ENCODE peak calls at places on chromosomes 4 and X, in nine cellular contexts. One of them, this sample, is unnamed.

GRCh38 chr4:176319704-176320339 is at the start of gene SPCS3:
- DNase-seq in cardiac muscle cell: peak
- DNase-seq in neural progenitor cell: peak
- DNase-seq in mesendoderm: peak
- DNase-seq in OCI-LY7: peak
- DNase-seq in HCT116: peak
- DNase-seq in CD4-positive, alpha-beta memory T cell: peak
- DNase-seq in osteoblast: peak
- DNase-seq in SJSA1: peak
- DNase-seq in this sample: peak

GRCh38 chr4:183860726-183861125 is 44.4 kb upstream of the STOX2 start:
- DNase-seq in cardiac muscle cell: no peak
- DNase-seq in neural progenitor cell: peak
- DNase-seq in mesendoderm: no peak
- DNase-seq in OCI-LY7: no peak
- DNase-seq in HCT116: no peak
- DNase-seq in CD4-positive, alpha-beta memory T cell: no peak
- DNase-seq in osteoblast: no peak
- DNase-seq in SJSA1: no peak
- DNase-seq in this sample: peak

GRCh38 chr4:89558147-89558546 is 250.5 kb upstream of the GPRIN3 start:
- DNase-seq in cardiac muscle cell: peak
- DNase-seq in neural progenitor cell: peak
- DNase-seq in mesendoderm: peak
- DNase-seq in OCI-LY7: no peak
- DNase-seq in HCT116: peak
- DNase-seq in CD4-positive, alpha-beta memory T cell: no peak
- DNase-seq in osteoblast: no peak
- DNase-seq in SJSA1: no peak
- DNase-seq in this sample: no peak

GRCh38 chrX:154370300-154370881 is 4.0 kb downstream of the FLNA start:
- DNase-seq in cardiac muscle cell: no peak
- DNase-seq in neural progenitor cell: peak
- DNase-seq in mesendoderm: no peak
- DNase-seq in OCI-LY7: peak
- DNase-seq in HCT116: no peak
- DNase-seq in CD4-positive, alpha-beta memory T cell: no peak
- DNase-seq in osteoblast: no peak
- DNase-seq in SJSA1: no peak
- DNase-seq in this sample: no peak

GRCh38 chr4:19993222-19993621 is 258.5 kb upstream of the SLIT2 start:
- DNase-seq in cardiac muscle cell: no peak
- DNase-seq in neural progenitor cell: no peak
- DNase-seq in mesendoderm: no peak
- DNase-seq in OCI-LY7: no peak
- DNase-seq in HCT116: no peak
- DNase-seq in CD4-positive, alpha-beta memory T cell: no peak
- DNase-seq in osteoblast: no peak
- DNase-seq in SJSA1: no peak
- DNase-seq in this sample: no peak

GRCh38 chrX:133881893-133882292 is 103.5 kb downstream of the GPC3 start:
- DNase-seq in cardiac muscle cell: peak
- DNase-seq in neural progenitor cell: peak
- DNase-seq in mesendoderm: peak
- DNase-seq in OCI-LY7: no peak
- DNase-seq in HCT116: no peak
- DNase-seq in CD4-positive, alpha-beta memory T cell: no peak
- DNase-seq in osteoblast: no peak
- DNase-seq in SJSA1: no peak
- DNase-seq in this sample: no peak

GRCh38 chr4:151304755-151305154 is 20.6 kb downstream of the SH3D19 start:
- DNase-seq in cardiac muscle cell: no peak
- DNase-seq in neural progenitor cell: no peak
- DNase-seq in mesendoderm: peak
- DNase-seq in OCI-LY7: no peak
- DNase-seq in HCT116: no peak
- DNase-seq in CD4-positive, alpha-beta memory T cell: no peak
- DNase-seq in osteoblast: peak
- DNase-seq in SJSA1: no peak
- DNase-seq in this sample: peak

GRCh38 chr4:129972257-129972656 is 876.3 kb downstream of the C4orf33 start:
- DNase-seq in cardiac muscle cell: no peak
- DNase-seq in neural progenitor cell: peak
- DNase-seq in mesendoderm: peak
- DNase-seq in OCI-LY7: no peak
- DNase-seq in HCT116: peak
- DNase-seq in CD4-positive, alpha-beta memory T cell: no peak
- DNase-seq in osteoblast: no peak
- DNase-seq in SJSA1: no peak
- DNase-seq in this sample: no peak

GRCh38 chrX:30023451-30023850 is 191.9 kb upstream of the MAGEB2 start:
- DNase-seq in cardiac muscle cell: no peak
- DNase-seq in neural progenitor cell: no peak
- DNase-seq in mesendoderm: no peak
- DNase-seq in OCI-LY7: no peak
- DNase-seq in HCT116: no peak
- DNase-seq in CD4-positive, alpha-beta memory T cell: no peak
- DNase-seq in osteoblast: no peak
- DNase-seq in SJSA1: no peak
- DNase-seq in this sample: no peak

GRCh38 chr4:10078481-10079233 is 37.9 kb downstream of the WDR1 start:
- DNase-seq in cardiac muscle cell: no peak
- DNase-seq in neural progenitor cell: no peak
- DNase-seq in mesendoderm: no peak
- DNase-seq in OCI-LY7: no peak
- DNase-seq in HCT116: no peak
- DNase-seq in CD4-positive, alpha-beta memory T cell: no peak
- DNase-seq in osteoblast: peak
- DNase-seq in SJSA1: no peak
- DNase-seq in this sample: no peak

GRCh38 chr4:146342600-146343192 is 128.4 kb downstream of the REELD1 start:
- DNase-seq in cardiac muscle cell: peak
- DNase-seq in neural progenitor cell: peak
- DNase-seq in mesendoderm: peak
- DNase-seq in OCI-LY7: peak
- DNase-seq in HCT116: no peak
- DNase-seq in CD4-positive, alpha-beta memory T cell: no peak
- DNase-seq in osteoblast: no peak
- DNase-seq in SJSA1: no peak
- DNase-seq in this sample: no peak

GRCh38 chr4:105122334-105122733 is 24.3 kb upstream of the TET2 start:
- DNase-seq in cardiac muscle cell: peak
- DNase-seq in neural progenitor cell: peak
- DNase-seq in mesendoderm: peak
- DNase-seq in OCI-LY7: no peak
- DNase-seq in HCT116: no peak
- DNase-seq in CD4-positive, alpha-beta memory T cell: no peak
- DNase-seq in osteoblast: no peak
- DNase-seq in SJSA1: peak
- DNase-seq in this sample: no peak

GRCh38 chrX:149638860-149639259 is 7.3 kb upstream of the TMEM185A start:
- DNase-seq in cardiac muscle cell: no peak
- DNase-seq in neural progenitor cell: no peak
- DNase-seq in mesendoderm: peak
- DNase-seq in OCI-LY7: no peak
- DNase-seq in HCT116: no peak
- DNase-seq in CD4-positive, alpha-beta memory T cell: no peak
- DNase-seq in osteoblast: no peak
- DNase-seq in SJSA1: peak
- DNase-seq in this sample: no peak

GRCh38 chrX:37314526-37314925 is 34.6 kb upstream of the PRRG1 start:
- DNase-seq in cardiac muscle cell: no peak
- DNase-seq in neural progenitor cell: no peak
- DNase-seq in mesendoderm: no peak
- DNase-seq in OCI-LY7: no peak
- DNase-seq in HCT116: no peak
- DNase-seq in CD4-positive, alpha-beta memory T cell: no peak
- DNase-seq in osteoblast: peak
- DNase-seq in SJSA1: no peak
- DNase-seq in this sample: no peak

GRCh38 chr4:114263233-114263632 is 283.8 kb upstream of the ARSJ start:
- DNase-seq in cardiac muscle cell: no peak
- DNase-seq in neural progenitor cell: no peak
- DNase-seq in mesendoderm: no peak
- DNase-seq in OCI-LY7: no peak
- DNase-seq in HCT116: no peak
- DNase-seq in CD4-positive, alpha-beta memory T cell: no peak
- DNase-seq in osteoblast: no peak
- DNase-seq in SJSA1: no peak
- DNase-seq in this sample: no peak

GRCh38 chr4:138741366-138741765 is 274.2 kb upstream of the NOCT start:
- DNase-seq in cardiac muscle cell: no peak
- DNase-seq in neural progenitor cell: peak
- DNase-seq in mesendoderm: no peak
- DNase-seq in OCI-LY7: no peak
- DNase-seq in HCT116: no peak
- DNase-seq in CD4-positive, alpha-beta memory T cell: no peak
- DNase-seq in osteoblast: no peak
- DNase-seq in SJSA1: no peak
- DNase-seq in this sample: no peak

GRCh38 chrX:23804578-23804977 is 21.6 kb downstream of the SAT1 start:
- DNase-seq in cardiac muscle cell: no peak
- DNase-seq in neural progenitor cell: no peak
- DNase-seq in mesendoderm: no peak
- DNase-seq in OCI-LY7: no peak
- DNase-seq in HCT116: no peak
- DNase-seq in CD4-positive, alpha-beta memory T cell: no peak
- DNase-seq in osteoblast: no peak
- DNase-seq in SJSA1: no peak
- DNase-seq in this sample: no peak

GRCh38 chrX:23803931-23804381 is 21.0 kb downstream of the SAT1 start:
- DNase-seq in cardiac muscle cell: no peak
- DNase-seq in neural progenitor cell: no peak
- DNase-seq in mesendoderm: no peak
- DNase-seq in OCI-LY7: no peak
- DNase-seq in HCT116: no peak
- DNase-seq in CD4-positive, alpha-beta memory T cell: no peak
- DNase-seq in osteoblast: peak
- DNase-seq in SJSA1: peak
- DNase-seq in this sample: peak

GRCh38 chrX:23802431-23802830 is 19.5 kb downstream of the SAT1 start:
- DNase-seq in cardiac muscle cell: no peak
- DNase-seq in neural progenitor cell: no peak
- DNase-seq in mesendoderm: no peak
- DNase-seq in OCI-LY7: peak
- DNase-seq in HCT116: no peak
- DNase-seq in CD4-positive, alpha-beta memory T cell: no peak
- DNase-seq in osteoblast: no peak
- DNase-seq in SJSA1: no peak
- DNase-seq in this sample: no peak

GRCh38 chrX:23797371-23798128 is 14.6 kb downstream of the SAT1 start:
- DNase-seq in cardiac muscle cell: no peak
- DNase-seq in neural progenitor cell: no peak
- DNase-seq in mesendoderm: no peak
- DNase-seq in OCI-LY7: no peak
- DNase-seq in HCT116: no peak
- DNase-seq in CD4-positive, alpha-beta memory T cell: no peak
- DNase-seq in osteoblast: no peak
- DNase-seq in SJSA1: peak
- DNase-seq in this sample: no peak

GRCh38 chrX:23799469-23800065 is 16.6 kb downstream of the SAT1 start:
- DNase-seq in cardiac muscle cell: no peak
- DNase-seq in neural progenitor cell: no peak
- DNase-seq in mesendoderm: no peak
- DNase-seq in OCI-LY7: no peak
- DNase-seq in HCT116: no peak
- DNase-seq in CD4-positive, alpha-beta memory T cell: no peak
- DNase-seq in osteoblast: no peak
- DNase-seq in SJSA1: no peak
- DNase-seq in this sample: no peak
- H3K27ac ChIP-seq in cardiac muscle cell: no peak
- H3K27ac ChIP-seq in neural progenitor cell: peak
- H3K27ac ChIP-seq in mesendoderm: no peak
- H3K27ac ChIP-seq in OCI-LY7: no peak
- H3K27ac ChIP-seq in HCT116: peak
- H3K27ac ChIP-seq in CD4-positive, alpha-beta memory T cell: no peak
- H3K27ac ChIP-seq in osteoblast: no peak
- H3K27ac ChIP-seq in SJSA1: no peak
- H3K27ac ChIP-seq in this sample: peak

GRCh38 chr4:92825186-92825715 is 521.5 kb downstream of the GRID2 start:
- DNase-seq in cardiac muscle cell: peak
- DNase-seq in neural progenitor cell: no peak
- DNase-seq in mesendoderm: no peak
- DNase-seq in OCI-LY7: no peak
- DNase-seq in HCT116: no peak
- DNase-seq in CD4-positive, alpha-beta memory T cell: no peak
- DNase-seq in osteoblast: no peak
- DNase-seq in SJSA1: no peak
- DNase-seq in this sample: peak

GRCh38 chr4:92830771-92831170 is 527.0 kb downstream of the GRID2 start:
- DNase-seq in cardiac muscle cell: no peak
- DNase-seq in neural progenitor cell: no peak
- DNase-seq in mesendoderm: no peak
- DNase-seq in OCI-LY7: no peak
- DNase-seq in HCT116: no peak
- DNase-seq in CD4-positive, alpha-beta memory T cell: no peak
- DNase-seq in osteoblast: no peak
- DNase-seq in SJSA1: no peak
- DNase-seq in this sample: no peak

DNA sequence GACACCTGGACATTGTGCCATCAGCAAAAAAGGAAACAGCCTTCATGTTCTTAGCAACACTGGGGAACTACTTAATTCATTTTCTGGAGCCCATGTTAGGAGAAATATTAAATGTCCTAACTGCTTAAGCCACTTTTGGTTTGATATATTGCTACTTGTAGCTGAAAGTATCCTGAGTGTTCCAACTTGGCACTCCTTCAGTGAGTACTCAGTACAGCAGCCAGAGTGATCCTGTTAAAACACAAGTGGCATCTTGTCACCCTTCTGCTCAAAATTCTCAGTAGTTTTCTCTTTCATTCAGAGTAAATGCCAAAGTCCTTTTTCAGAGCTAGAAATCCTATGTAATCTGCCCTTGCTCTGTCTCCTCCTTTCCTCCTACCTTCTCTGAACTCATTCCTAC is 522.0 kb downstream of the GRID2 start:
- DNase-seq in cardiac muscle cell: peak
- DNase-seq in neural progenitor cell: no peak
- DNase-seq in mesendoderm: no peak
- DNase-seq in OCI-LY7: no peak
- DNase-seq in HCT116: no peak
- DNase-seq in CD4-positive, alpha-beta memory T cell: no peak
- DNase-seq in osteoblast: no peak
- DNase-seq in SJSA1: no peak
- DNase-seq in this sample: no peak
- H3K27ac ChIP-seq in cardiac muscle cell: no peak
- H3K27ac ChIP-seq in neural progenitor cell: no peak
- H3K27ac ChIP-seq in mesendoderm: no peak
- H3K27ac ChIP-seq in OCI-LY7: no peak
- H3K27ac ChIP-seq in HCT116: no peak
- H3K27ac ChIP-seq in CD4-positive, alpha-beta memory T cell: no peak
- H3K27ac ChIP-seq in osteoblast: no peak
- H3K27ac ChIP-seq in SJSA1: no peak
- H3K27ac ChIP-seq in this sample: no peak

GRCh38 chr4:52877006-52877405 is 14.9 kb downstream of the RASL11B start:
- DNase-seq in cardiac muscle cell: no peak
- DNase-seq in neural progenitor cell: no peak
- DNase-seq in mesendoderm: no peak
- DNase-seq in OCI-LY7: no peak
- DNase-seq in HCT116: no peak
- DNase-seq in CD4-positive, alpha-beta memory T cell: no peak
- DNase-seq in osteoblast: no peak
- DNase-seq in SJSA1: no peak
- DNase-seq in this sample: no peak
- H3K27ac ChIP-seq in cardiac muscle cell: no peak
- H3K27ac ChIP-seq in neural progenitor cell: no peak
- H3K27ac ChIP-seq in mesendoderm: no peak
- H3K27ac ChIP-seq in OCI-LY7: no peak
- H3K27ac ChIP-seq in HCT116: no peak
- H3K27ac ChIP-seq in CD4-positive, alpha-beta memory T cell: no peak
- H3K27ac ChIP-seq in osteoblast: no peak
- H3K27ac ChIP-seq in SJSA1: no peak
- H3K27ac ChIP-seq in this sample: no peak

GRCh38 chrX:103531002-103531401 is 11.7 kb upstream of the RAB40A start:
- DNase-seq in cardiac muscle cell: no peak
- DNase-seq in neural progenitor cell: no peak
- DNase-seq in mesendoderm: no peak
- DNase-seq in OCI-LY7: no peak
- DNase-seq in HCT116: no peak
- DNase-seq in CD4-positive, alpha-beta memory T cell: no peak
- DNase-seq in osteoblast: peak
- DNase-seq in SJSA1: no peak
- DNase-seq in this sample: no peak
- H3K27ac ChIP-seq in cardiac muscle cell: no peak
- H3K27ac ChIP-seq in neural progenitor cell: no peak
- H3K27ac ChIP-seq in mesendoderm: no peak
- H3K27ac ChIP-seq in OCI-LY7: no peak
- H3K27ac ChIP-seq in HCT116: no peak
- H3K27ac ChIP-seq in CD4-positive, alpha-beta memory T cell: no peak
- H3K27ac ChIP-seq in osteoblast: peak
- H3K27ac ChIP-seq in SJSA1: no peak
- H3K27ac ChIP-seq in this sample: no peak

This sample was measured in epithelial cell of prostate.